ENCODE peak calls at places on chromosome 22, in seven cellular contexts. Y is IMR-90, B is H1, K is H9, H is trophoblast cell, R is neuronal stem cell, V is mesendoderm. E is an unnamed sample.

GRCh38 chr22:30605449-30606110 is 1.4 kb upstream of the TCN2 start:
- DNase-seq in H (peak), V (peak), Y (peak), R (no peak), B (no peak), K (peak), E (peak)

GRCh38 chr22:40588726-40589125 is 47.8 kb downstream of the MRTFA start:
- DNase-seq in R (no peak), B (no peak), V (no peak), Y (peak), K (no peak), H (peak), E (peak)

GRCh38 chr22:50483106-50483505 is 1.8 kb downstream of the ADM2 start:
- DNase-seq in K (no peak), H (no peak), Y (no peak), R (no peak), V (no peak), B (no peak), E (no peak)

GRCh38 chr22:41226728-41227655 is 13.7 kb downstream of the CHADL start:
- DNase-seq in B (no peak), H (no peak), V (no peak), K (no peak), Y (no peak), R (no peak), E (no peak)

GRCh38 chr22:25987948-25988347 is 181.3 kb upstream of the SEZ6L start:
- DNase-seq in Y (no peak), V (peak), B (no peak), H (no peak), R (no peak), K (no peak), E (no peak)

GRCh38 chr22:32378703-32379272 is 21.1 kb downstream of the RFPL3 start:
- DNase-seq in H (peak), B (no peak), R (peak), V (peak), K (peak), Y (peak), E (peak)

GRCh38 chr22:37243402-37244113 is 511 bp downstream of the RAC2 start:
- DNase-seq in H (no peak), V (no peak), R (no peak), Y (no peak), B (no peak), K (no peak), E (no peak)

GRCh38 chr22:35971418-35972119 is 57.1 kb downstream of the RBFOX2 start:
- DNase-seq in K (no peak), R (no peak), Y (peak), V (peak), B (no peak), H (no peak), E (peak)

GRCh38 chr22:43580351-43580750 is 168.5 kb downstream of the MPPED1 start:
- DNase-seq in B (no peak), K (no peak), H (no peak), Y (no peak), V (no peak), R (no peak), E (no peak)

GRCh38 chr22:50089231-50090140 is at the start of gene MOV10L1:
- DNase-seq in V (no peak), H (peak), R (no peak), B (no peak), Y (no peak), K (peak), E (no peak)

GRCh38 chr22:45842141-45842831 is 134.7 kb downstream of the WNT7B start:
- DNase-seq in Y (peak), B (no peak), K (no peak), R (no peak), V (no peak), H (peak), E (peak)
- H3K27ac ChIP-seq in Y (no peak), B (no peak), K (no peak), R (no peak), V (no peak), H (no peak), E (peak)

GRCh38 chr22:42268852-42269406 is 1.5 kb downstream of the TCF20 start:
- DNase-seq in B (no peak), K (no peak), Y (no peak), H (peak), R (no peak), V (no peak), E (no peak)
- H3K9ac ChIP-seq in B (no peak), K (peak), Y (peak), H (peak), R (peak), V (peak), E (peak)

GRCh38 chr22:28002181-28002700 is 83.2 kb upstream of the PITPNB start:
- DNase-seq in H (no peak), B (no peak), Y (no peak), V (no peak), K (no peak), R (no peak), E (no peak)

GRCh38 chr22:28005513-28005912 is 86.5 kb upstream of the PITPNB start:
- DNase-seq in H (no peak), B (no peak), Y (no peak), R (no peak), K (no peak), V (no peak), E (no peak)

GRCh38 chr22:28001171-28001835 is 82.2 kb upstream of the PITPNB start:
- DNase-seq in V (no peak), Y (no peak), R (no peak), K (no peak), H (no peak), B (no peak), E (no peak)

GRCh38 chr22:28004021-28004420 is 85.0 kb upstream of the PITPNB start:
- DNase-seq in V (no peak), R (no peak), B (no peak), K (no peak), H (no peak), Y (no peak), E (no peak)

DNA sequence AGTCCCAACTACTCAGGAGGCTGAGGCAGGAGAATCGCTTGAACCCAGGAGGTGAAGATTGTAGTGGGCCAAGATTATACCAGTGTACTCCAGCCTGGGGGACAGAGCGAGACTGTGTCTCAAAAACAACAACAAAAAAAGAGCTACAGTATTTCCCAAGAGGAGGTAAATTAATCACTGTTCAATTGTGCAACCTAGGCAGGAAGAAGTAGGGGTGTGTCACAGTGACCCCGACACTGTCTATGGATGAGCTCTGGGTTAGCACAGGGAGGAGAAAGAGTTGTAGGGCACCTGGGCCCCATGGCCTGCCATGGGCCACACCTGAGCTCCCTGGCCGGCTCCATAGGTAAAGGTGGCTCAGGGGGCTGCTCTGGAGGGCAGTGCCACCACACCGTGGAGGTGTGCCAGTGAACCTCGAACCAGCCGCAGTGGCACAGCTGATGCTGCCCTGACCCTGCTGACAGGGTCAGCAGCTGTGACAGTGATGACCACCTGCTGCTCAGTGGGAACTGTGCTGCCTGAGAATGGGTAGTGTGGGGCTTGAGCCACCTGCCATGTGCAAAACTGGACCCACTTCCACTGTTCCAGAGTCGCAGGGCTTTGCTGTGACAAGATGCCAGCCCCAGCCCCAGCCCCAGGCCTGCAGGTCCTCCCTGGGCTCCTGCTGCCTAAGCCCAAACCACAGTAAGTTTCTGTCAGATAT is 84.0 kb upstream of the PITPNB start:
- DNase-seq in R (no peak), H (no peak), V (no peak), Y (no peak), K (no peak), B (no peak), E (no peak)
- H3K18ac ChIP-seq in R (peak), H (no peak), V (no peak), Y (no peak), K (no peak), B (no peak), E (no peak)

DNA sequence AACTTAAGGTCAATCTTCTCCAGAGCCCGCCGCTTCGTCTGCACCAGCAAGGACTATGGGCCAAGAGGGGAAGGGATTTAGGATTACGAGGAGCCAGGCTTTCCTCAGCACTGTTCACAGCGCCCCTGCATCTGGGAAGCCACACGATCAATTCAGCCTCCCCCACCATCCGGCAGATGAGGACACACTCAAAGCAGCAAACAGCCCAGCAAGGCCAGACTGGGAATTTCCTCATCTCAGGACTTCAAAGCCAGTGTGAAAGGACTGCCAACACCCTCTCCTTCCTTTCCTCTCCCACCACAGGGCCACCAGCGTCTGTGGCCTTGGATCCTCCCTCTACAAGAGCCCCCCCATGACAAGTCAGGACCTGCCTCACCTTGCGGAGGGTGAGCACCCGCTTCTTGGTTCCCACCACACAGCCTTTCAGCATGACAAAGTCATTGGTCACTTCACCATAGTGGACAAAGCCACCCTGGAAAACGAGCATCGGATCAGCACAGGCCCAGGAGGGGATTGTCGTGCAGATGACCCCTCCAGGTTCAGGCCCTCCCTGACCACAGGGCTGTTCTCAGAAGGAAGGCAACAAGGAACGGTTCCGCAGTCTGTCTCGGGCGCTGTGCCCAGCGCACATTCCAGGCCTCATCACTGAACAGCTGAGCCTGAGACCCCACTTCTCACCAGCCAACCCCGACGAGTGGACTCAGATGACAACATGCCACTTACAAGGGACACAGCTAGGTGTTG is 6.0 kb downstream of the RPL3 start:
- DNase-seq in K (no peak), R (no peak), V (no peak), B (no peak), Y (no peak), H (no peak), E (no peak)
- H3K27ac ChIP-seq in K (no peak), R (peak), V (no peak), B (no peak), Y (peak), H (no peak), E (no peak)

GRCh38 chr22:46068908-46069481 is 81.3 kb upstream of the PPARA start:
- DNase-seq in R (no peak), B (no peak), K (no peak), H (no peak), Y (peak), V (no peak), E (peak)
- H3K9ac ChIP-seq in R (no peak), B (no peak), K (no peak), H (no peak), Y (peak), V (no peak), E (peak)

DNA sequence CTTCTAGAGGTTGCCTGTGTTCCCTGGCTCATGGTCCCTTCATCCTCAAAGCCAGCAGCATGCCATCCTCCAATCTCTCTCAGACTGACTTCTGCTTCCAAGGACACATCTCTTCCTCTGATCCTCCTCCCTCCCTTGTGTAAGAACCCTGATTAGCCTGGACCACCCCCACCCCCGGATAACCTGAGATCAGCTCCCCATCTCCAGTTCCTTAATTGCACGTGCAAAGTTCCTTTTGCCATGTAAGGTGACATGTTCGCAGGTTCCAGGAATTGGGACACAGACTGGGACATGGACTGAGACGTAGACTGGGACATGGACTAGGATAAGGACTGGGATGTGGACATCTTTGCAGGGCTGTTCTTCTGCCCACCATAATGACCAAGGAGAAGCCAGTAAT is 925.3 kb downstream of the TBC1D22A start:
- DNase-seq in V (no peak), H (no peak), K (no peak), R (no peak), Y (no peak), B (no peak), E (no peak)
- H3K18ac ChIP-seq in V (peak), H (no peak), K (no peak), R (no peak), Y (no peak), B (no peak), E (no peak)

GRCh38 chr22:24161485-24161884 is 19.8 kb upstream of the SUSD2 start:
- DNase-seq in K (no peak), V (no peak), Y (no peak), R (no peak), B (no peak), H (no peak), E (no peak)
- H3K27ac ChIP-seq in K (no peak), V (no peak), Y (no peak), R (no peak), B (no peak), H (no peak), E (no peak)

GRCh38 chr22:20025401-20026203 is 4.7 kb downstream of the TANGO2 start:
- DNase-seq in H (no peak), R (no peak), Y (no peak), V (no peak), B (no peak), K (peak), E (no peak)

GRCh38 chr22:20021196-20022181 is 579 bp downstream of the TANGO2 start:
- DNase-seq in Y (peak), B (no peak), H (peak), K (no peak), R (no peak), V (no peak), E (peak)

GRCh38 chr22:20022231-20023069 is 1.5 kb downstream of the TANGO2 start:
- DNase-seq in H (no peak), V (no peak), K (no peak), B (no peak), Y (no peak), R (no peak), E (no peak)

GRCh38 chr22:20024225-20025087 is 3.5 kb downstream of the TANGO2 start:
- DNase-seq in Y (no peak), H (no peak), V (no peak), B (no peak), R (no peak), K (no peak), E (no peak)

GRCh38 chr22:20023214-20023613 is 2.3 kb downstream of the TANGO2 start:
- DNase-seq in B (no peak), R (no peak), K (no peak), Y (no peak), H (no peak), V (no peak), E (no peak)
- H3K9ac ChIP-seq in B (no peak), R (no peak), K (no peak), Y (no peak), H (no peak), V (no peak), E (peak)

DNA sequence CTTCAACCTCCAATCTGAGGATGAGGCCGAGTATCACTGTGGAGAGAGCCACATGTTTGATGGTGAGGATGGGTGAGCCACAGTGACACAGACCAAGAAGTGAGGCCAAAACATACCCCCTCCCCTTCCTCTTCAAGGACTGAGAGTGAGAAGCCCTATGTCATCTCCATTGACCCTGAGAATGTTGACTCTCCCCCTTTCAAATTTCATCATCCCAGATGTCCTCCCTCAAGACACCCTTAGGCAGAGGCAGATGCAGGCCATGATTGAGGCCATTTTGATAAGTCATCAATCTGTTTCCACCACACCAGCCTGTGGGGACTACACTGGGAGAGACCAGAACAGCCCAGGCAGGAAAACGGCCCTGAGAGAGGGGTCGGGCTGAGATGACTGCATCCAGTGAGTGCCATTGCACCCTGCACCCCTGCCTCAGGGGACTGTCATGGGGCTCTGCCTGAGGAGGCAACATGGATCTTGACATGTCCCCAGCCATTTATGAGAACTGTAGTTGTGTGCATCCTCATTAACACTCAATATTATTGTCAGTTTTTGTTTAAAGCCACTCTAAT is 84.2 kb upstream of the IGLL5 start:
- DNase-seq in R (no peak), V (no peak), B (no peak), H (no peak), Y (no peak), K (no peak), E (no peak)
- H3K18ac ChIP-seq in R (no peak), V (no peak), B (no peak), H (no peak), Y (no peak), K (no peak), E (no peak)

E was measured in mesenchymal stem cell.